ENCODE peak calls at places on chromosomes 7 and 10, in seven cellular contexts. B is right atrium auricular region, I is NCI-H774, O is RPMI8226, X is H7, Z is KG1, W is aorta. Q is an unnamed sample.

GRCh38 chr7:93442478-93443224 is 131.9 kb downstream of the CALCR start:
- DNase-seq in B (no peak), I (no peak), O (peak), X (peak), Z (no peak), W (peak), Q (peak)

GRCh38 chr7:43637114-43637806 is 54.4 kb downstream of the STK17A start:
- DNase-seq in B (no peak), I (no peak), O (no peak), X (no peak), Z (no peak), W (no peak), Q (no peak)

GRCh38 chr10:70132098-70133029 is at the start of gene AIFM2:
- DNase-seq in B (peak), I (peak), O (peak), X (peak), Z (no peak), W (peak), Q (peak)

GRCh38 chr10:3757638-3758490 is 27.1 kb downstream of the KLF6 start:
- DNase-seq in B (no peak), I (no peak), O (peak), X (no peak), Z (no peak), W (no peak), Q (no peak)

GRCh38 chr10:132383026-132383565 is 13.9 kb upstream of the PWWP2B start:
- DNase-seq in B (no peak), I (no peak), O (no peak), X (peak), Z (no peak), W (peak), Q (no peak)

GRCh38 chr7:21076054-21076453 is 289.4 kb upstream of the SP8 start:
- DNase-seq in B (no peak), I (peak), O (peak), X (no peak), Z (no peak), W (no peak), Q (peak)

GRCh38 chr7:489876-490275 is 29.8 kb downstream of the PDGFA start:
- DNase-seq in B (no peak), I (no peak), O (no peak), X (no peak), Z (no peak), W (peak), Q (no peak)

GRCh38 chr7:157044151-157044687 is 33.8 kb upstream of the MNX1 start:
- DNase-seq in B (no peak), I (no peak), O (no peak), X (no peak), Z (no peak), W (no peak), Q (no peak)

GRCh38 chr10:63522129-63522687 is 1.0 kb downstream of the REEP3 start:
- DNase-seq in B (no peak), I (peak), O (peak), X (no peak), Z (no peak), W (no peak), Q (peak)

GRCh38 chr7:69893915-69894314 is 295.6 kb downstream of the AUTS2 start:
- DNase-seq in B (no peak), I (no peak), O (peak), X (no peak), Z (no peak), W (no peak), Q (no peak)

GRCh38 chr10:11237571-11237970 is 219.9 kb downstream of the CELF2 start:
- DNase-seq in B (no peak), I (no peak), O (no peak), X (no peak), Z (no peak), W (no peak), Q (no peak)

GRCh38 chr7:131139462-131139861 is 188.2 kb upstream of the MKLN1 start:
- DNase-seq in B (no peak), I (no peak), O (no peak), X (no peak), Z (no peak), W (no peak), Q (no peak)

GRCh38 chr10:99654791-99655190 is 4.5 kb upstream of the ENTPD7 start:
- DNase-seq in B (no peak), I (no peak), O (no peak), X (no peak), Z (no peak), W (no peak), Q (no peak)

GRCh38 chr7:22121702-22122474 is 176.2 kb upstream of the CDCA7L start:
- DNase-seq in B (peak), I (no peak), O (no peak), X (no peak), Z (no peak), W (peak), Q (no peak)

GRCh38 chr7:99679400-99680191 is at the start of gene CYP3A5:
- DNase-seq in B (no peak), I (peak), O (no peak), X (no peak), Z (no peak), W (no peak), Q (peak)

GRCh38 chr7:74006032-74006431 is 21.9 kb upstream of the ELN start:
- DNase-seq in B (no peak), I (no peak), O (no peak), X (no peak), Z (no peak), W (no peak), Q (no peak)

GRCh38 chr10:73655990-73656298 is at the start of gene SYNPO2L:
- DNase-seq in B (no peak), I (no peak), O (no peak), X (no peak), Z (no peak), W (no peak), Q (no peak)